ENCODE peak calls at places on chromosomes 2 and 18, in five cellular contexts. W is neuronal stem cell; L is lung; R is uterus; V is CD4-positive, alpha-beta memory T cell. Z is an unnamed sample. For H3K4me1, the result is how much of the 10 kb centered on the place peaks cover.

GRCh38 chr2:127647242-127648190 is 1.6 kb downstream of the GPR17 start:
- DNase-seq in W (no peak), L (no peak), R (no peak), V (no peak), Z (peak)

GRCh38 chr2:190685348-190685747 is 36.5 kb downstream of the NAB1 start:
- DNase-seq in W (no peak), L (no peak), R (no peak), V (no peak), Z (no peak)

GRCh38 chr2:194166818-194167217 is 1490.2 kb upstream of the SLC39A10 start:
- DNase-seq in W (no peak), L (no peak), R (no peak), V (peak), Z (peak)

GRCh38 chr18:11148655-11149440 is 521 bp downstream of the PIEZO2 start:
- DNase-seq in W (peak), L (no peak), R (no peak), V (no peak), Z (peak)

GRCh38 chr18:11074879-11075278 is 74.5 kb downstream of the PIEZO2 start:
- DNase-seq in W (no peak), L (no peak), R (no peak), V (no peak), Z (no peak)

GRCh38 chr18:25247725-25248124 is 104.2 kb downstream of the ZNF521 start:
- DNase-seq in W (no peak), L (no peak), R (no peak), V (no peak), Z (no peak)

GRCh38 chr2:239012228-239012627 is 164.3 kb downstream of the TWIST2 start:
- DNase-seq in W (no peak), L (no peak), R (peak), V (no peak), Z (no peak)

GRCh38 chr18:11268691-11269686 is 119.6 kb upstream of the PIEZO2 start:
- DNase-seq in W (no peak), L (no peak), R (no peak), V (no peak), Z (peak)

GRCh38 chr18:46859855-46860254 is 57.5 kb downstream of the PIAS2 start:
- DNase-seq in W (no peak), L (no peak), R (no peak), V (no peak), Z (peak)

GRCh38 chr2:96870631-96871255 is 863 bp upstream of the SEMA4C start:
- DNase-seq in W (no peak), L (no peak), R (peak), V (peak), Z (peak)

GRCh38 chr2:234488913-234489451 is 7.9 kb downstream of the ARL4C start:
- DNase-seq in W (no peak), L (no peak), R (no peak), V (peak), Z (no peak)

GRCh38 chr2:216596234-216596985 is 36.8 kb upstream of the IGFBP2 start:
- DNase-seq in W (no peak), L (no peak), R (peak), V (no peak), Z (no peak)

GRCh38 chr2:62197609-62198236 is 1.8 kb downstream of the B3GNT2 start:
- DNase-seq in W (peak), L (peak), R (no peak), V (no peak), Z (no peak)

GRCh38 chr2:70954886-70955285 is 19.2 kb downstream of the ATP6V1B1 start:
- DNase-seq in W (no peak), L (peak), R (no peak), V (no peak), Z (no peak)

GRCh38 chr18:24160086-24160485 is 21.2 kb downstream of the CABYR start:
- DNase-seq in W (no peak), L (no peak), R (no peak), V (no peak), Z (no peak)

GRCh38 chr2:173448938-173449471 is 94.3 kb downstream of the CDCA7 start:
- DNase-seq in W (peak), L (peak), R (peak), V (peak), Z (peak)

GRCh38 chr18:28834889-28835288 is 658.0 kb upstream of the CDH2 start:
- DNase-seq in W (no peak), L (no peak), R (no peak), V (no peak), Z (no peak)

GRCh38 chr2:9033385-9034175 is 30.1 kb upstream of the MBOAT2 start:
- DNase-seq in W (no peak), L (no peak), R (no peak), V (no peak), Z (peak)

GRCh38 chr2:144194331-144195071 is 325.4 kb downstream of the ZEB2 start:
- DNase-seq in W (no peak), L (no peak), R (no peak), V (no peak), Z (no peak)

GRCh38 chr2:191516260-191516659 is 161.7 kb upstream of the NABP1 start:
- DNase-seq in W (no peak), L (no peak), R (no peak), V (no peak), Z (no peak)

GRCh38 chr2:134919360-134920210 is 963 bp downstream of the CCNT2 start:
- DNase-seq in W (no peak), L (peak), R (peak), V (peak), Z (peak)

GRCh38 chr2:77232909-77233308 is 289.3 kb downstream of the LRRTM4 start:
- DNase-seq in W (no peak), L (no peak), R (no peak), V (no peak), Z (no peak)

GRCh38 chr2:181846840-181847554 is 44.5 kb upstream of the ITPRID2 start:
- DNase-seq in W (peak), L (no peak), R (no peak), V (no peak), Z (no peak)

GRCh38 chr18:61286867-61287266 is 46.4 kb upstream of the CDH20 start:
- DNase-seq in W (no peak), L (no peak), R (no peak), V (no peak), Z (no peak)

GRCh38 chr2:203436496-203436895 is 98.6 kb downstream of the RAPH1 start:
- DNase-seq in W (no peak), L (no peak), R (no peak), V (no peak), Z (no peak)

GRCh38 chr2:11914455-11914854 is 168.0 kb downstream of the LPIN1 start:
- DNase-seq in W (no peak), L (no peak), R (no peak), V (no peak), Z (no peak)

GRCh38 chr18:13447621-13448020 is 229.1 kb downstream of the LDLRAD4 start:
- DNase-seq in W (no peak), L (no peak), R (no peak), V (no peak), Z (no peak)

GRCh38 chr2:100278986-100279385 is 43.3 kb downstream of the LONRF2 start:
- DNase-seq in W (no peak), L (no peak), R (no peak), V (no peak), Z (no peak)
- H3K4me1 ChIP-seq in W (under half), L (under half), R (under half), V (under half), Z (under half)

DNA sequence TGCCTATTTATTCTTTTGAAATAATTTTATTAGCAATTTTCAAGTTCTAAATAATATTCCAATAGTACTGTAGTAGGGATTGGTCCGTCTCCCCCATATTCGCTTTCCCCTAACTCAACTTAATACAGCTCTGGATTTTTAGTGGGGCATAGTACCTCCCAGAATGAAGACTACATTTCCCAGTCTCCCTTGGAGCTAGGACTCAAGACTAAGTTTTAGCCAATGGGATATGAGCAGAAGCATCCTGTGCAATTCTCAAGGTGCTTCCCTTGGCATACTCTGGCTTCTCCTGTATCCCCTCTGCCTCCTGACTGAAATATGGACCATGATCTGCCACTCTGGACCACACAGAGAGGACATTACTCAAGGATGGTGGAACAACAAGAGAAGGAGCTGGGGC is 24.1 kb downstream of the ST3GAL5 start:
- DNase-seq in W (no peak), L (no peak), R (no peak), V (no peak), Z (no peak)
- H3K4me1 ChIP-seq in W (under half), L (under half), R (under half), V (half or more), Z (under half)

GRCh38 chr2:37348155-37348554 is 3.7 kb downstream of the QPCT start:
- DNase-seq in W (no peak), L (no peak), R (no peak), V (no peak), Z (no peak)
- H3K4me1 ChIP-seq in W (under half), L (under half), R (under half), V (under half), Z (under half)

GRCh38 chr2:241315879-241316700 is at the start of gene SEPTIN2:
- DNase-seq in W (no peak), L (peak), R (peak), V (peak), Z (no peak)

GRCh38 chr2:241316825-241317224 is 1.1 kb downstream of the SEPTIN2 start:
- DNase-seq in W (no peak), L (no peak), R (no peak), V (no peak), Z (no peak)

GRCh38 chr2:241314933-241315182 is 614 bp downstream of the HDLBP start:
- DNase-seq in W (no peak), L (no peak), R (no peak), V (no peak), Z (no peak)

GRCh38 chr2:241314181-241314932 is 1.1 kb downstream of the HDLBP start:
- DNase-seq in W (no peak), L (no peak), R (no peak), V (no peak), Z (no peak)

GRCh38 chr2:241315183-241315878 is at the start of gene HDLBP:
- DNase-seq in W (peak), L (peak), R (peak), V (peak), Z (peak)
- H3K4me1 ChIP-seq in W (under half), L (under half), R (under half), V (half or more), Z (under half)

DNA sequence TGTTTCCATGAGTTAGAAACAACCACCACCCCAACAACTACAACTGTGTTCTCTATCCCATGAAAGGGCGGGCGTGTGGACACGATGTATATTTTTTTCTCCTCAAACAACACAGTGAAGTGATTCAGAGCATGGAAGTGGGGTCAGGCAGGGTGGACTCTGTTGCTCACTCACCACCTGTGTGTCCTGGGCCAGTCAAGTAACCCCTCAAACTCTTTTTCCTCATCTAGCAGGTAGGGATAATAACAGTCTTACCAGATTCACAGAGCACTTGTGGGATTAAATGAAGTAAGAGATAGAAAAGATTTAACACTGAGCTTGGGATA is 162.0 kb upstream of the EPAS1 start:
- DNase-seq in W (no peak), L (no peak), R (no peak), V (no peak), Z (no peak)
- H3K4me1 ChIP-seq in W (under half), L (under half), R (under half), V (under half), Z (under half)